ENCODE peak calls at places on chromosomes 4 and X, in four cellular contexts. A, V, H and T are unnamed samples.

GRCh38 chr4:151150821-151151580 is 51.6 kb downstream of the RPS3A start:
- DNase-seq in H (no peak), V (no peak), A (no peak), T (no peak)

GRCh38 chrX:47185241-47185640 is 8.4 kb upstream of the UBA1 start:
- DNase-seq in A (no peak), V (no peak), H (no peak), T (no peak)

GRCh38 chr4:171629737-171630136 is 183.5 kb upstream of the GALNTL6 start:
- DNase-seq in H (peak), V (no peak), A (no peak), T (no peak)

GRCh38 chr4:101259876-101260275 is 87.5 kb downstream of the PPP3CA start:
- DNase-seq in V (no peak), H (no peak), A (no peak), T (no peak)

GRCh38 chrX:96447161-96447560 is 237.5 kb upstream of the DIAPH2 start:
- DNase-seq in H (no peak), V (no peak), A (no peak), T (no peak)

GRCh38 chr4:15457401-15458201 is 12.1 kb upstream of the CC2D2A start:
- DNase-seq in H (no peak), A (no peak), V (no peak), T (peak)

GRCh38 chr4:183610033-183610432 is 49.0 kb downstream of the RWDD4 start:
- DNase-seq in A (no peak), V (no peak), H (no peak), T (no peak)

GRCh38 chrX:135435139-135435922 is 13.6 kb downstream of the SMIM10L2A start:
- DNase-seq in V (no peak), A (no peak), H (no peak), T (no peak)

GRCh38 chr4:10101559-10102192 is 14.9 kb downstream of the WDR1 start:
- DNase-seq in A (no peak), H (no peak), V (no peak), T (no peak)

GRCh38 chrX:20231598-20231997 is 35.1 kb downstream of the RPS6KA3 start:
- DNase-seq in V (no peak), H (no peak), A (no peak), T (no peak)

GRCh38 chr4:52991452-52991851 is 129.3 kb downstream of the RASL11B start:
- DNase-seq in A (no peak), H (no peak), V (no peak), T (no peak)

GRCh38 chrX:40459576-40460158 is 121.1 kb upstream of the ATP6AP2 start:
- DNase-seq in H (no peak), V (no peak), A (no peak), T (peak)

GRCh38 chr4:48687313-48687712 is 92.8 kb downstream of the FRYL start:
- DNase-seq in H (no peak), V (no peak), A (no peak), T (no peak)

GRCh38 chr4:124265701-124266100 is 446.8 kb downstream of the ANKRD50 start:
- DNase-seq in V (no peak), A (no peak), H (no peak), T (no peak)

GRCh38 chr4:7876096-7876993 is 63.3 kb downstream of the AFAP1 start:
- DNase-seq in H (peak), A (no peak), V (peak), T (no peak)

GRCh38 chr4:82694892-82695291 is 103.7 kb downstream of the SCD5 start:
- DNase-seq in V (no peak), A (no peak), H (no peak), T (no peak)

GRCh38 chrX:123803331-123803983 is 56.4 kb upstream of the XIAP start:
- DNase-seq in A (no peak), H (no peak), V (no peak), T (peak)

GRCh38 chr4:111923786-111924185 is 221.5 kb upstream of the FAM241A start:
- DNase-seq in A (no peak), H (no peak), V (no peak), T (no peak)

GRCh38 chr4:123393696-123394095 is 2.9 kb upstream of the SPRY1 start:
- DNase-seq in V (no peak), H (no peak), A (no peak), T (no peak)